ENCODE peak calls at places on chromosome 11, in nine cellular contexts. F, H, B, M, A, I, W, U and D are unnamed samples.

GRCh38 chr11:10784229-10785145 is 24.2 kb downstream of the EIF4G2 start:
- DNase-seq in W (no peak), H (no peak), F (no peak), B (peak; percentile 69), M (peak; percentile 91), I (no peak), U (no peak), A (no peak), D (no peak)

GRCh38 chr11:67508486-67509121 is 642 bp upstream of the CDK2AP2 start:
- DNase-seq in H (peak; percentile 98), B (peak; percentile 97), I (peak; percentile 99), M (peak; percentile 99), A (peak; percentile 100), W (peak; percentile 96), F (peak; percentile 80), U (peak; percentile 64), D (peak; percentile 96)

GRCh38 chr11:58914821-58915543 is 24.3 kb upstream of the GLYATL1 start:
- DNase-seq in H (no peak), M (no peak), U (no peak), B (no peak), F (no peak), W (no peak), A (no peak), I (no peak), D (no peak)

GRCh38 chr11:69367211-69367964 is 73.4 kb downstream of the MYEOV start:
- DNase-seq in H (no peak), U (no peak), W (no peak), F (no peak), B (no peak), I (peak; percentile 11), M (no peak), A (no peak), D (no peak)

GRCh38 chr11:28536504-28537267 is 428.5 kb downstream of the METTL15 start:
- DNase-seq in F (no peak), B (no peak), U (no peak), I (no peak), W (no peak), M (no peak), H (no peak), A (no peak), D (no peak)

GRCh38 chr11:8593935-8594909 is at the start of gene STK33:
- DNase-seq in F (no peak), U (no peak), B (peak; percentile 83), M (peak; percentile 82), W (no peak), H (peak; percentile 53), I (peak; percentile 87), A (no peak), D (peak; percentile 54)

GRCh38 chr11:70367071-70367470 is 31.3 kb upstream of the CTTN start:
- DNase-seq in H (no peak), W (peak; percentile 40), U (no peak), F (no peak), A (no peak), I (no peak), M (no peak), B (no peak), D (no peak)

GRCh38 chr11:120904116-120904515 is 119.8 kb upstream of the TBCEL start:
- DNase-seq in B (no peak), I (no peak), A (no peak), H (no peak), M (no peak), W (no peak), U (no peak), F (no peak), D (no peak)

GRCh38 chr11:77724639-77725038 is 87.0 kb upstream of the CLNS1A start:
- DNase-seq in I (no peak), M (no peak), A (no peak), H (no peak), W (no peak), F (no peak), U (no peak), B (no peak), D (no peak)

GRCh38 chr11:6943131-6943530 is 16.9 kb downstream of the ZNF215 start:
- DNase-seq in U (no peak), M (no peak), B (no peak), A (no peak), W (no peak), I (no peak), F (no peak), H (no peak), D (no peak)

GRCh38 chr11:46912526-46913150 is 5.7 kb downstream of the LRP4 start:
- DNase-seq in A (no peak), M (peak; percentile 86), U (no peak), F (no peak), W (no peak), B (peak; percentile 56), I (no peak), H (no peak), D (peak; percentile 43)

GRCh38 chr11:20443596-20443995 is 56.1 kb downstream of the PRMT3 start:
- DNase-seq in W (no peak), I (no peak), B (no peak), F (no peak), H (peak; percentile 3), M (no peak), U (no peak), A (no peak), D (no peak)

GRCh38 chr11:11860103-11860979 is 18.6 kb downstream of the USP47 start:
- DNase-seq in B (no peak), U (no peak), F (no peak), W (no peak), A (no peak), M (no peak), I (no peak), H (no peak), D (no peak)

GRCh38 chr11:20156876-20157613 is 3.2 kb downstream of the DBX1 start:
- DNase-seq in B (no peak), A (peak; percentile 43), I (no peak), F (no peak), W (no peak), M (no peak), H (no peak), U (no peak), D (no peak)

GRCh38 chr11:11968511-11969280 is 39.7 kb downstream of the DKK3 start:
- DNase-seq in A (no peak), M (no peak), H (no peak), U (no peak), B (no peak), I (no peak), F (no peak), W (no peak), D (no peak)

GRCh38 chr11:132206993-132207392 is 836.6 kb downstream of the NTM start:
- DNase-seq in A (no peak), W (no peak), F (no peak), M (no peak), U (no peak), H (no peak), B (no peak), I (no peak), D (no peak)

GRCh38 chr11:84947970-84948600 is 679.1 kb downstream of the DLG2 start:
- DNase-seq in H (no peak), M (no peak), W (no peak), U (no peak), A (no peak), I (no peak), B (no peak), F (peak; percentile 66), D (no peak)